ENCODE peak calls at places on chromosomes 4 and X, in four cellular contexts. Q is A549, L is K562, Z is HepG2. K is an unnamed sample.

GRCh38 chr4:7430368-7430964 is 4.3 kb downstream of the PSAPL1 start:
- DNase-seq in Z (no peak), L (no peak), Q (no peak), K (peak; percentile 54)

GRCh38 chrX:28591542-28591941 is 4.3 kb downstream of the IL1RAPL1 start:
- DNase-seq in L (no peak), Q (no peak), Z (no peak), K (no peak)

GRCh38 chr4:17058506-17058905 is 160.1 kb upstream of the LDB2 start:
- DNase-seq in L (no peak), Z (no peak), Q (no peak), K (no peak)

GRCh38 chrX:155056877-155057792 is 13.8 kb downstream of the CMC4 start:
- DNase-seq in Q (peak; percentile 43), L (peak; percentile 56), Z (peak; percentile 43), K (peak; percentile 63)

GRCh38 chr4:48653217-48654014 is 126.7 kb downstream of the FRYL start:
- DNase-seq in Q (no peak), Z (no peak), L (no peak), K (no peak)

GRCh38 chrX:22748093-22748999 is 251.4 kb upstream of the DDX53 start:
- DNase-seq in Z (peak; percentile 13), Q (peak; percentile 6), L (peak; percentile 25), K (peak; percentile 47)

GRCh38 chr4:41360214-41360910 is 103.6 kb downstream of the UCHL1 start:
- DNase-seq in Z (no peak), L (peak; percentile 20), Q (no peak), K (peak; percentile 68)

GRCh38 chr4:133711817-133712216 is 489.8 kb downstream of the PABPC4L start:
- DNase-seq in L (no peak), Q (peak; percentile 0), Z (no peak), K (no peak)

GRCh38 chr4:173189117-173189693 is 20.6 kb downstream of the GALNT7 start:
- DNase-seq in Q (no peak), Z (no peak), L (no peak), K (no peak)

GRCh38 chrX:57918750-57919436 is 8.6 kb upstream of the ZXDA start:
- DNase-seq in Z (peak; percentile 5), L (no peak), Q (no peak), K (peak; percentile 31)

GRCh38 chrX:118795528-118795927 is 28.1 kb upstream of the ZCCHC12 start:
- DNase-seq in Q (no peak), L (no peak), Z (no peak), K (no peak)

GRCh38 chr4:129362685-129363274 is 266.8 kb downstream of the C4orf33 start:
- DNase-seq in Z (peak; percentile 50), L (peak; percentile 50), Q (peak; percentile 31), K (peak; percentile 54)

GRCh38 chr4:104508224-104508623 is 13.5 kb upstream of the CXXC4 start:
- DNase-seq in Z (no peak), L (no peak), Q (no peak), K (no peak)

GRCh38 chr4:125042031-125042430 is 272.7 kb upstream of the FAT4 start:
- DNase-seq in Z (no peak), Q (no peak), L (no peak), K (no peak)

GRCh38 chr4:88803600-88804096 is 106.0 kb upstream of the NAP1L5 start:
- DNase-seq in Z (no peak), L (no peak), Q (no peak), K (no peak)

GRCh38 chrX:147898951-147899350 is 12.8 kb upstream of the FMR1 start:
- DNase-seq in Z (no peak), L (no peak), Q (no peak), K (no peak)

GRCh38 chrX:103774070-103774642 is 2.5 kb upstream of the PLP1 start:
- DNase-seq in Z (peak; percentile 1), L (no peak), Q (peak; percentile 12), K (no peak)

GRCh38 chr4:123096038-123096437 is 173.6 kb upstream of the NUDT6 start:
- DNase-seq in L (peak; percentile 26), Q (no peak), Z (peak; percentile 15), K (no peak)

GRCh38 chrX:100864967-100865366 is 9.2 kb downstream of the NOX1 start:
- DNase-seq in Q (no peak), Z (no peak), L (no peak), K (no peak)

DNA sequence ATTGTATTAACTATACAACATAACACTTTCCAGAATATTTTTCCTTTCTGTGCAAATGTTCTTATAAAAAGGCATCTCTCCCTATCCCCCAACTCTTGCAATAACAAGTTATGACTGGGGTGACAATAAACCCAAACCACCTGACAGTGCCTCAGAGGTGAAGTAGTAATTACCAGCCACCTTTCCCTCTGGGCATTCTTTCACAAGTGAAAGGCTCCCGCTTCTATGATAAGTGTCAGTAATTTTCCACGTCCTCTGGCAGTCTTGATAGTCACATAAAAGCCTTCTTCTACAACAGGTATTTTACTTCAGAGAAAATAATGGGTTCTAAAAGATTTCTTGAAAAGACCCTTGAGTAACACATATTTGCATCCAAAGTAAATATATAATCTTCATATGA is 82.7 kb downstream of the MANBA start:
- DNase-seq in Z (no peak), L (no peak), Q (no peak), K (no peak)
- TF ChIP-seq PHF8 in Z (no peak), L (no peak), Q (no peak), K (no peak)

GRCh38 chr4:73021634-73022033 is 47.9 kb downstream of the COX18 start:
- DNase-seq in L (no peak), Z (peak; percentile 24), Q (peak; percentile 17), K (no peak)
- TF ChIP-seq PHF8 in L (no peak), Z (no peak), Q (no peak), K (no peak)

DNA sequence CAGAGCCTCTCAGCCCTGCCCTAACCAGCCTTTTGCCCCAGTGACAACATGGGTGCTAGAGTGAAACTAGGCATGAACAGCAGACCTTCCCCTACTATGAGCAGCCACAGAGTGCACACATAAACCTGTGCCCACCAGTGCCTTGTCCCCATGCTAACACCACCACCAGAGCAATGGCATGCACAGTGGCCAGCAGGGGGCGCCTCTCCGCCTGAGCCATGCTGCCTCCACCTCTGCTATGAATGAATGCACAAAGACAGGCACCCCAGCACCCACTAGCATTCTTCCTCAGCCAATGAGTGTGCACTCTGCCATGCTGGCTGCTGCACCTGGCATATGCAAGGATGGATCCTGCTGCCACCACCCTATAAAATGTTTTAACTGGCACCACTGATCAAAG is 286.9 kb upstream of the FGF16 start:
- DNase-seq in Z (no peak), Q (no peak), L (no peak), K (peak; percentile 7)
- TF ChIP-seq PHF8 in Z (no peak), Q (no peak), L (no peak), K (no peak)

GRCh38 chrX:11893933-11894710 is 136.1 kb downstream of the MSL3 start:
- DNase-seq in L (no peak), Z (no peak), Q (no peak), K (no peak)
- TF ChIP-seq PHF8 in L (no peak), Z (no peak), Q (no peak), K (no peak)

K was measured in H1.